ENCODE peak calls at places on chromosomes 16 and 17, in six cellular contexts. T, N, Z, B, A and U are unnamed samples. For H3K4me1 and H3K27me3, the result is how much of the 10 kb centered on the place peaks cover.

GRCh38 chr17:76267051-76267576 is 2.0 kb downstream of the UBALD2 start:
- DNase-seq in A (no peak), B (no peak), Z (no peak), N (no peak), T (no peak), U (no peak)

GRCh38 chr16:2956566-2956956 is 7.5 kb upstream of the KREMEN2 start:
- DNase-seq in B (no peak), A (no peak), Z (no peak), T (no peak), N (no peak), U (no peak)

GRCh38 chr17:64491034-64491860 is 5.6 kb downstream of the POLG2 start:
- DNase-seq in T (peak), N (no peak), B (no peak), Z (peak), A (no peak), U (no peak)

GRCh38 chr16:55668337-55669281 is 12.8 kb downstream of the SLC6A2 start:
- DNase-seq in N (peak), T (no peak), A (peak), Z (peak), B (peak), U (no peak)

GRCh38 chr16:27690604-27691003 is 140.7 kb downstream of the KATNIP start:
- DNase-seq in A (no peak), Z (peak), N (no peak), B (peak), T (no peak), U (no peak)

GRCh38 chr16:83835972-83836566 is 28.3 kb downstream of the HSBP1 start:
- DNase-seq in Z (peak), B (peak), T (no peak), N (no peak), A (no peak), U (no peak)

GRCh38 chr17:32801641-32802040 is 75.3 kb downstream of the MYO1D start:
- DNase-seq in T (no peak), B (no peak), N (no peak), A (no peak), Z (no peak), U (no peak)

GRCh38 chr16:30775381-30776099 is 11.5 kb downstream of the ZNF629 start:
- DNase-seq in B (peak), T (peak), N (peak), A (peak), Z (peak), U (peak)

GRCh38 chr16:68646948-68647659 is 2.0 kb downstream of the CDH3 start:
- DNase-seq in B (peak), A (no peak), T (no peak), Z (no peak), N (no peak), U (no peak)

GRCh38 chr16:5516115-5516514 is 418.5 kb upstream of the EEF2KMT start:
- DNase-seq in B (no peak), T (no peak), N (no peak), Z (no peak), A (no peak), U (no peak)

GRCh38 chr17:75102385-75102821 is 7.4 kb upstream of the ARMC7 start:
- DNase-seq in B (no peak), Z (no peak), A (no peak), N (no peak), T (no peak), U (no peak)

GRCh38 chr17:33267279-33267790 is 25.8 kb downstream of the ASIC2 start:
- DNase-seq in B (peak), Z (peak), A (no peak), N (no peak), T (no peak), U (no peak)

GRCh38 chr17:74519951-74520553 is 11.2 kb downstream of the CD300LB start:
- DNase-seq in A (no peak), B (no peak), N (no peak), T (no peak), Z (no peak), U (no peak)

GRCh38 chr17:19720631-19721426 is 4.4 kb upstream of the SLC47A2 start:
- DNase-seq in N (no peak), B (no peak), Z (no peak), A (no peak), T (no peak), U (no peak)

GRCh38 chr17:81509048-81509686 is 3.4 kb downstream of the ACTG1 start:
- DNase-seq in Z (peak), B (no peak), A (no peak), N (no peak), T (no peak), U (no peak)

GRCh38 chr17:8892338-8892690 is 24.8 kb upstream of the PIK3R6 start:
- DNase-seq in Z (no peak), B (no peak), A (no peak), N (no peak), T (no peak), U (no peak)

GRCh38 chr17:49434821-49435581 is 20.3 kb upstream of the PHB1 start:
- DNase-seq in A (peak), N (no peak), Z (peak), T (peak), B (peak), U (peak)

GRCh38 chr16:988465-989353 is 7.1 kb downstream of the SOX8 start:
- DNase-seq in B (no peak), T (no peak), N (no peak), Z (no peak), A (no peak), U (no peak)

GRCh38 chr17:4407851-4408250 is 25.9 kb upstream of the SPNS3 start:
- DNase-seq in B (peak), Z (no peak), T (no peak), A (no peak), N (no peak), U (no peak)

GRCh38 chr17:33955461-33955860 is 299.6 kb upstream of the CCL2 start:
- DNase-seq in Z (no peak), B (no peak), N (no peak), A (no peak), T (no peak), U (no peak)

GRCh38 chr17:49343273-49343672 is 18.8 kb downstream of the ZNF652 start:
- DNase-seq in T (no peak), N (no peak), B (peak), Z (peak), A (no peak), U (no peak)

DNA sequence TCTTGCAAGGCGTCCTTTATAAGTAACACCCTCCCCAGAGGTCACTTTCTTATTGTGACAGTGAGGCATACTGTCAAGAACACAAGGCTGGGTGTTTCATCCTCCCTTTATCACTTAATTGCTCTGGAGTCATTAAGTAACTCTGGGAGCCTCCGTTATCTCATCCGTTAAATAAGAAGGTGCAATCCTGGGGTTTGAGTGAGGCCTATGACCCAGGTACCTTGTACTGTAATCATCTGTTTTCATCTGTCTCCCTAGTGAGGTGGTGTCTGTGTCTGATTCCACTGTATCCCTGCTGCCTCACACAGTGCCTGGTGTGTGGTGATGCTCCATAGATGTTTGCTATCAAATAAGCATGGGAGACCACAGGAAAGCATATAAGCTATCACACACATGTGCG is 17.7 kb downstream of the TNS4 start:
- DNase-seq in Z (no peak), N (no peak), T (no peak), A (no peak), B (no peak), U (no peak)
- H3K4me1 ChIP-seq in Z (under half), N (under half), T (under half), A (under half), B (under half), U (under half)

GRCh38 chr16:62036807-62037135 is 533 bp upstream of the CDH8 start:
- DNase-seq in A (no peak), B (no peak), N (no peak), Z (no peak), T (no peak), U (no peak)

GRCh38 chr16:62038225-62038624 is 2.0 kb upstream of the CDH8 start:
- DNase-seq in A (no peak), B (no peak), Z (no peak), T (no peak), N (no peak), U (no peak)

GRCh38 chr16:62041401-62041800 is 5.2 kb upstream of the CDH8 start:
- DNase-seq in B (peak), N (no peak), Z (no peak), T (peak), A (no peak), U (no peak)

GRCh38 chr16:62036101-62036806 is at the start of gene CDH8:
- DNase-seq in T (no peak), Z (no peak), B (peak), N (no peak), A (no peak), U (peak)

DNA sequence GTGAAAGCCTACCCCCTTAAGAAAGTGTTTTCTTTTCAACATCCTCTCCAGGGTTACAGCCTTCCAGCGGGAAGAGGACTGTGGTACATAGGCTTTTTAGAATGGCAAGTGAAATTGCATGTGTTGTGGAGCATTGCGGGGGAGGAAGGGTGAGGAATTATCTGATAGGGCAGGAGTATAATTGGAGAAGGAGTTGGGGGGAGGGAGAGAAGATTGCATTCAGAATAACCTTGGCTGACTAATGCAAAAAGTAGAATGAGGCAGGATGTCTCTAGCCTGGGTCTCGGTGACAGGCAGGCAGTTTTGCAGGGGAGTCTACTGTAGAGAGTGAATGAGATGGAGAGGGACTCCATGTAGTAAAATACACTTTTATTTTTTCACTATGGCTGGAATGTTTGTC is 2.4 kb upstream of the CDH8 start:
- DNase-seq in N (no peak), T (no peak), A (no peak), B (no peak), Z (no peak), U (no peak)
- H3K27me3 ChIP-seq in N (under half), T (under half), A (under half), B (under half), Z (under half), U (half or more)

DNA sequence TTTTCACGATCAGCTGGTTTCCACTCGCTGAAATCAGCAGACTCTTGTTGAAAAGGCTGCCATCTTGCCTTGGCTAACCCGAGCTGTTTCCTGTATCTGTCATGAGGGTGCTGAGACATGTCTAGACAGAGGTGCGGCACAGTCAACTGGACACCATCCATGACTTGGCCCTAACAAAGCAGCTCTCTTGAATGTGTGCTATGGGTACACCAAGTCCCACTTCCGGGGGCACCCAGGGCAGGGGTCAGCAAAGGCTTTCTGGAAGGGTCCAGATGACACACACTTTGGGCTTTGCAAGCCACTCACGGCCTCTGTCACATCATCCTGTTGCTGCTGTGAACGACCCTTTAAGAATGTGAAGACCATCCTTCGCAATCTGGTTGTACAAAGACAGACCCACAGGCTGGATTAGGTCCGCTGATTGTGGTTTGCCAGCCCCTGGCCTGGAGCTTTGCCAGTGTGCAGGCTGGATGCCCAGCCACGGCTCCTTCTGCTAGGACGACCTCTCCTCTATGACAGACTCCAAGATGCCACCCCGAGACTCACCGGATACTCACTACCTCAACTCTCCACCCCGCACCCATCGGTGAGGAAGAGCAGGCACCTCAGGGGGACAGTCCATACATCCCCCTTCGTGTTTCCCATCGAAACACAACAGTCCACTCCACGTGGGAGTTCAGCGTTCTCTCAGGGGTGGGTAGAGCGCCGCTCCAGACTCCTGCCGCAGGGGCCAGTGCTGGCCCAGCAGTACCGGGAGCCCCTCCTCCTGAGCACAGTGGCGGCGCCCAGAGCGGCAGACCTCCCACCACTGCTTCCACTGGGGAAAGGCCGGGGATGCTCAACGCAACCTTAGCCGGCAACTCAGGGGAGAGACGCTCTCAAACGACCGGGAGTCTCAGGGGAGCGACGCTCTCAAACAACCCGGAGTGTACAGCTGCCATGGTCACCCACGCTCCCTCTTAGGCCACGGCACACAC is 123.5 kb downstream of the ANKRD11 start:
- DNase-seq in N (no peak), B (no peak), Z (no peak), T (no peak), A (no peak), U (no peak)
- H3K4me1 ChIP-seq in N (half or more), B (under half), Z (under half), T (half or more), A (under half), U (under half)

DNA sequence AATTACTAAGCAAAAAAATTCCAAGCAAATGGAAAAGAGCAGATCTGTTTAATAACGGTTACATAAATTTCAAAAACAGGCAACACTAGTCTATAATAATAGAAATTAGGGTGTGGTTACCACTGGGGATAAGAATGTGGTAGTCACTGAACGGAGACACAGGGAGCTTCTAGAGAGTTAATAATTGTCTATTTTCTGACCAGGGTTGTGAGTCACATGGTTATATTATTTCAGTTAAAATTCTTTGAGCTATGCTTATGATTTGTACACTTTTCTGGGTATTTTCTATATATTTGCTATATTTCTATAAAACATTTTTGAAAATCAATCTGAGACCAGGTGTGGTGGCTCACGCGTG is 433.9 kb upstream of the MAF start:
- DNase-seq in Z (no peak), T (no peak), A (no peak), N (no peak), B (no peak), U (no peak)
- H3K27me3 ChIP-seq in Z (under half), T (under half), A (under half), N (under half), B (under half), U (under half)

GRCh38 chr16:67544844-67545664 is 16.4 kb downstream of the RIPOR1 start:
- DNase-seq in B (no peak), A (no peak), Z (no peak), T (no peak), N (no peak), U (no peak)
- H3K4me1 ChIP-seq in B (under half), A (under half), Z (under half), T (under half), N (under half), U (under half)

GRCh38 chr16:8819635-8820034 is 22.0 kb downstream of the PMM2 start:
- DNase-seq in Z (no peak), A (no peak), B (no peak), N (no peak), T (no peak), U (no peak)
- H3K27me3 ChIP-seq in Z (under half), A (under half), B (under half), N (under half), T (under half), U (under half)

GRCh38 chr17:17694229-17695081 is 13.2 kb downstream of the RAI1 start:
- DNase-seq in T (peak), A (no peak), B (peak), Z (peak), N (peak), U (no peak)
- H3K4me1 ChIP-seq in T (under half), A (under half), B (under half), Z (under half), N (half or more), U (under half)